ENCODE peak calls at places on chromosome 7, in five cellular contexts. A, Q, U, Y and P are unnamed samples.

GRCh38 chr7:151598045-151598444 is 78.3 kb upstream of the RHEB start:
- DNase-seq in Q (no peak), U (peak; percentile 88), Y (peak; percentile 73), A (peak; percentile 56), P (peak; percentile 94)

GRCh38 chr7:19747740-19748339 is 25.6 kb downstream of the TMEM196 start:
- DNase-seq in U (peak; percentile 21), A (peak; percentile 30), Q (no peak), Y (peak; percentile 59), P (peak; percentile 18)

GRCh38 chr7:68559518-68559917 is 1038.8 kb upstream of the AUTS2 start:
- DNase-seq in Q (no peak), U (no peak), Y (no peak), A (no peak), P (no peak)

GRCh38 chr7:36509962-36510361 is 120.3 kb downstream of the ANLN start:
- DNase-seq in A (no peak), U (no peak), Y (no peak), Q (no peak), P (no peak)

GRCh38 chr7:114504586-114504985 is 90.0 kb downstream of the FOXP2 start:
- DNase-seq in Q (no peak), U (no peak), Y (peak; percentile 3), A (no peak), P (no peak)

GRCh38 chr7:135666836-135667235 is 4.5 kb downstream of the STMP1 start:
- DNase-seq in U (no peak), Y (no peak), Q (no peak), A (no peak), P (no peak)

GRCh38 chr7:131039836-131040235 is 287.8 kb upstream of the MKLN1 start:
- DNase-seq in Y (no peak), U (no peak), Q (no peak), A (no peak), P (no peak)

GRCh38 chr7:35556532-35557471 is 138.1 kb downstream of the HERPUD2 start:
- DNase-seq in Q (no peak), A (no peak), U (no peak), Y (no peak), P (peak; percentile 7)

GRCh38 chr7:152709307-152710133 is 33.6 kb upstream of the XRCC2 start:
- DNase-seq in U (peak; percentile 64), Y (no peak), Q (no peak), A (peak; percentile 82), P (no peak)

GRCh38 chr7:125670926-125671572 is 741.4 kb upstream of the POT1 start:
- DNase-seq in Q (no peak), A (peak; percentile 30), Y (peak; percentile 60), U (peak; percentile 3), P (no peak)

GRCh38 chr7:103967401-103967800 is 22.1 kb downstream of the RELN start:
- DNase-seq in A (no peak), U (no peak), Q (no peak), Y (no peak), P (no peak)

GRCh38 chr7:90520484-90520883 is 51.0 kb downstream of the PTTG1IP2 start:
- DNase-seq in Q (no peak), U (no peak), A (no peak), Y (peak; percentile 14), P (no peak)

GRCh38 chr7:70766694-70767093 is 365.2 kb upstream of the GALNT17 start:
- DNase-seq in Q (no peak), Y (no peak), U (no peak), A (no peak), P (no peak)

GRCh38 chr7:137343483-137343841 is at the start of gene PTN:
- DNase-seq in Q (no peak), U (peak; percentile 70), Y (peak; percentile 39), A (no peak), P (no peak)

GRCh38 chr7:76512941-76513816 is 2.8 kb downstream of the UPK3B start:
- DNase-seq in Q (no peak), Y (peak; percentile 11), U (no peak), A (no peak), P (no peak)

GRCh38 chr7:149321978-149322541 is 60.1 kb downstream of the ZNF783 start:
- DNase-seq in U (no peak), Q (no peak), Y (peak; percentile 41), A (no peak), P (no peak)

GRCh38 chr7:33757050-33757449 is 148.3 kb upstream of the BMPER start:
- DNase-seq in U (no peak), A (no peak), Y (peak; percentile 42), Q (no peak), P (no peak)

GRCh38 chr7:155860840-155861479 is 48.7 kb upstream of the SHH start:
- DNase-seq in A (no peak), Q (no peak), U (peak; percentile 52), Y (peak; percentile 72), P (peak; percentile 70)

GRCh38 chr7:47568569-47568968 is 13.3 kb downstream of the TNS3 start:
- DNase-seq in Y (no peak), A (no peak), Q (no peak), U (no peak), P (no peak)

GRCh38 chr7:138514044-138514443 is 54.0 kb downstream of the TRIM24 start:
- DNase-seq in Y (no peak), A (no peak), Q (no peak), U (no peak), P (no peak)

GRCh38 chr7:1806354-1806753 is 136.3 kb downstream of the ELFN1 start:
- DNase-seq in U (no peak), Q (no peak), Y (no peak), A (no peak), P (no peak)

GRCh38 chr7:138396251-138397070 is 63.6 kb upstream of the TRIM24 start:
- DNase-seq in A (no peak), U (no peak), Q (no peak), Y (no peak), P (peak; percentile 75)

DNA sequence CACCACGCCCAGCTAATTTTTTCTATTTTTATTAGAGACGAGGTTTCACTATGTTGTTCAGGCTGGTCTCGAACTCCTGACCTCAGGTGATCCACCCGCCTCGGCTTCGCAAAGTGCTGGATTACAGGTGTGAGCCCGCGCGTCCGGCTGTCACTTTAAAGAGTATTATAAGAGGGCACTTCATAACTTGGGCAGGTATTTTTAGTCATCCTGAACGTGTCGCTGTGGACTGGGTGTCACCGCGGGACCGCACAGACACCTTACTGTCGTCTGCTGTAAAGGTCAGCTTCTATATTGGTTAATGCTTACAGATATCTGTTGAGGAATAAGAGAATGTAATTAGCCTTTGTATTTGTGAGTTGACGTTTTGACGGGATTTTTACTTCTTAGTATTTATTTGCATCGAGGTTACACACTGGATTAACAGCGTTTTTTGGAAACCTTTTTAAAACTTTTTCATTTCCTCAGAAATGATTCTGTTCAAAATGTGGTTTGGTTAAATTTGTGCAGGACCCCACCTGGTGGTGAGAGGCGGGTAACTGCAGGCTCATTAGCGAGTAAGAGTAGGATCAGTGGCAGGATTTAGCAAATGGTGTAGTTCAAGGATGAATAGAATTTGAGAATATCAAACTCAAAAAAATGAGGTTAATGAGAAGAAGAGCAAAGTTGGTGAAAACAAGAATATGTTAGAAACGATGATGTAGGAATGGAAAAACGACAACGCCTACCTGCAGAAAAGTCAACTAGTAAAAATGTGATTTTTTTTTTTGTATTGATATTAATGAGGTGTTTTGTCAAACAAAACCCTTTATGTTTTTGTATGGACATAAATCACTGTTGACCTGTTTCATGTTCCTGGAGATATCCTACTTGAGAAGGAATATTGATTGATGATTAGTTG is 3.2 kb downstream of the DNAJB6 start:
- DNase-seq in Q (no peak), U (peak; percentile 65), Y (peak; percentile 79), A (peak; percentile 85), P (peak; percentile 25)
- H3K4me3 ChIP-seq in Q (no peak overlapping the region), U (no peak overlapping the region), Y (no peak overlapping the region), A (peak overlapping the region; percentile 92), P (no peak overlapping the region)

GRCh38 chr7:142960955-142961512 is 1.1 kb downstream of the KEL start:
- DNase-seq in Y (no peak), U (no peak), Q (no peak), A (no peak), P (no peak)
- TF ChIP-seq CTCF in Y (no peak), U (peak; percentile 82), Q (no peak), A (peak; percentile 11), P (peak; percentile 17)

GRCh38 chr7:44225566-44226395 is 25.0 kb downstream of the YKT6 start:
- DNase-seq in Y (no peak), U (no peak), Q (no peak), A (no peak), P (no peak)
- H3K4me3 ChIP-seq in Y (no peak overlapping the region), U (no peak overlapping the region), Q (no peak overlapping the region), A (no peak overlapping the region), P (no peak overlapping the region)

GRCh38 chr7:84841809-84842208 is 345.0 kb downstream of the SEMA3D start:
- DNase-seq in Y (peak; percentile 5), A (no peak), U (no peak), Q (no peak), P (no peak)
- TF ChIP-seq CTCF in Y (no peak), A (no peak), U (no peak), Q (no peak), P (no peak)

GRCh38 chr7:100372694-100373093 is 593 bp upstream of the PILRA start:
- DNase-seq in Y (no peak), U (no peak), A (no peak), Q (no peak), P (no peak)

GRCh38 chr7:100373261-100373831 is at the start of gene PILRA:
- DNase-seq in Y (peak; percentile 28), A (no peak), Q (no peak), U (no peak), P (no peak)

GRCh38 chr7:100371561-100372171 is 1.6 kb upstream of the PILRA start:
- DNase-seq in Y (no peak), A (no peak), Q (no peak), U (no peak), P (no peak)

GRCh38 chr7:100372256-100372655 is 1.0 kb upstream of the PILRA start:
- DNase-seq in A (no peak), Y (peak; percentile 85), U (peak; percentile 39), Q (no peak), P (no peak)

GRCh38 chr7:100374601-100375000 is 1.3 kb downstream of the PILRA start:
- DNase-seq in A (no peak), U (no peak), Q (no peak), Y (no peak), P (no peak)
- H3K4me3 ChIP-seq in A (no peak overlapping the region), U (no peak overlapping the region), Q (no peak overlapping the region), Y (no peak overlapping the region), P (no peak overlapping the region)

DNA sequence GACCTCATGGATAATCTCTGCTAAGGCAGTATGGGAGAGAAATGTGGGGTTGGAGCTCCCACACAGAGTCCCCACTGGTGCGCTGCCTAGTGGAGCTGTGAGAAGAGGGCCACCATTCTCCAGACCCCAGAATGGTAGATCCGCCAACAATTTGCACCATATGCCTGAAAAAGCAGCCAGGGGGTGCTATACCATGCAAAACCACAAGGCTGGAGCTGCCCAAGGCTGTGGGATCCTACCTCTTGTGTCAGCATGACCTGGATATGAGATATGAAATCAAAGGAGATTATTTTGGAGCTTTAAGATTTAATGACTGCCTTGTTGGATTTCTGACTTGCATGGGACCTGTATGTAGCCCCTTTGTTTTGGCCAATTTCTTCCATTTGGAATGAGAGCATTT is 27.0 kb upstream of the SAMD9L start:
- DNase-seq in Y (no peak), U (no peak), Q (no peak), A (no peak), P (no peak)
- TF ChIP-seq CTCF in Y (no peak), U (no peak), Q (no peak), A (no peak), P (peak; percentile 13)